ENCODE peak calls at places on chromosome 12, in eight cellular contexts. U is endothelial cell of umbilical vein, S is K562, Y is WTC11, E is HCT116, H is A549, J is HepG2, F is SK-N-SH. R is an unnamed sample.

GRCh38 chr12:125081427-125081826 is 16.2 kb downstream of the AACS start:
- DNase-seq in J (no peak), H (no peak), U (no peak), E (no peak), S (no peak), F (no peak), Y (no peak), R (no peak)

GRCh38 chr12:117343296-117343695 is 18.1 kb downstream of the NOS1 start:
- DNase-seq in F (no peak), Y (no peak), U (no peak), S (no peak), H (no peak), J (no peak), E (no peak), R (no peak)

GRCh38 chr12:8018666-8019581 is 13.6 kb upstream of the FOXJ2 start:
- DNase-seq in S (peak), J (peak), H (no peak), U (no peak), F (peak), E (peak), Y (peak), R (peak)

GRCh38 chr12:120625557-120626419 is 14.6 kb upstream of the CABP1 start:
- DNase-seq in E (peak), S (peak), Y (peak), U (no peak), J (no peak), F (peak), H (peak), R (peak)

GRCh38 chr12:71837356-71837755 is 2.2 kb upstream of the TBC1D15 start:
- DNase-seq in J (no peak), U (no peak), E (no peak), Y (no peak), S (no peak), H (no peak), F (no peak), R (no peak)

GRCh38 chr12:91225316-91225715 is 42.7 kb upstream of the DCN start:
- DNase-seq in S (no peak), U (no peak), Y (no peak), E (no peak), F (no peak), J (no peak), H (no peak), R (no peak)

GRCh38 chr12:4279120-4279690 is 5.6 kb downstream of the CCND2 start:
- DNase-seq in F (no peak), U (no peak), J (no peak), H (no peak), E (no peak), S (no peak), Y (no peak), R (no peak)

GRCh38 chr12:48815281-48816110 is 2.8 kb upstream of the CACNB3 start:
- DNase-seq in U (peak), S (peak), Y (peak), J (peak), H (peak), F (peak), E (peak), R (peak)

GRCh38 chr12:2484141-2484776 is 310.5 kb upstream of the FKBP4 start:
- DNase-seq in H (no peak), S (no peak), F (no peak), E (no peak), J (no peak), Y (no peak), U (no peak), R (no peak)

GRCh38 chr12:105911966-105912365 is 226.8 kb downstream of the NUAK1 start:
- DNase-seq in J (no peak), E (no peak), F (no peak), H (no peak), S (no peak), U (no peak), Y (no peak), R (no peak)

GRCh38 chr12:84497819-84498218 is 414.8 kb downstream of the SLC6A15 start:
- DNase-seq in H (no peak), U (peak), F (no peak), J (peak), E (peak), Y (no peak), S (no peak), R (peak)

GRCh38 chr12:124428792-124429281 is 133.9 kb downstream of the RFLNA start:
- DNase-seq in F (peak), H (no peak), U (no peak), E (no peak), J (no peak), S (no peak), Y (no peak), R (peak)

GRCh38 chr12:96981053-96981452 is 74.0 kb downstream of the NEDD1 start:
- DNase-seq in F (no peak), U (peak), J (no peak), E (no peak), Y (no peak), H (no peak), S (no peak), R (peak)

GRCh38 chr12:62250671-62251608 is 9.3 kb upstream of the USP15 start:
- DNase-seq in F (no peak), H (no peak), J (no peak), E (no peak), U (no peak), S (peak), Y (no peak), R (peak)

GRCh38 chr12:33794954-33795353 is 227.3 kb upstream of the ALG10 start:
- DNase-seq in J (no peak), F (no peak), H (no peak), U (no peak), Y (no peak), E (no peak), S (no peak), R (no peak)

GRCh38 chr12:75528692-75529091 is 17.3 kb upstream of the KRR1 start:
- DNase-seq in F (no peak), J (no peak), U (no peak), S (no peak), E (no peak), H (no peak), Y (no peak), R (no peak)

GRCh38 chr12:109553929-109554500 is 19.3 kb downstream of the MMAB start:
- DNase-seq in F (peak), H (no peak), Y (no peak), J (no peak), S (no peak), U (no peak), E (no peak), R (no peak)

GRCh38 chr12:15276088-15276698 is 46.1 kb upstream of the PTPRO start:
- DNase-seq in U (peak), E (peak), Y (no peak), J (peak), F (peak), H (peak), S (peak), R (peak)

GRCh38 chr12:71469235-71469873 is 29.8 kb downstream of the LGR5 start:
- DNase-seq in F (no peak), U (no peak), J (peak), E (peak), Y (peak), S (peak), H (no peak), R (no peak)

GRCh38 chr12:19382563-19382962 is 56.7 kb upstream of the AEBP2 start:
- DNase-seq in H (no peak), Y (no peak), F (no peak), J (no peak), U (no peak), E (no peak), S (no peak), R (no peak)

GRCh38 chr12:65640489-65640901 is 183.8 kb upstream of the HMGA2 start:
- DNase-seq in F (no peak), E (no peak), Y (no peak), U (no peak), J (no peak), H (no peak), S (no peak), R (peak)

GRCh38 chr12:47910486-47910885 is 5.7 kb upstream of the VDR start:
- DNase-seq in J (no peak), U (no peak), E (no peak), H (no peak), Y (no peak), S (no peak), F (no peak), R (no peak)

GRCh38 chr12:14954269-14954668 is 7.1 kb downstream of the ARHGDIB start:
- DNase-seq in F (no peak), Y (no peak), E (no peak), U (no peak), J (no peak), H (no peak), S (no peak), R (peak)

GRCh38 chr12:119444462-119445044 is 110.0 kb downstream of the CCDC60 start:
- DNase-seq in U (peak), E (peak), Y (peak), J (peak), F (peak), H (peak), S (peak), R (peak)

GRCh38 chr12:59595557-59596231 is at the start of gene SLC16A7:
- DNase-seq in U (peak), E (peak), J (peak), F (peak), Y (no peak), S (no peak), H (peak), R (peak)

GRCh38 chr12:46944771-46945170 is 119.0 kb upstream of the SLC38A4 start:
- DNase-seq in J (no peak), H (no peak), F (no peak), Y (no peak), E (no peak), S (no peak), U (no peak), R (no peak)

GRCh38 chr12:131908082-131908715 is 13.8 kb downstream of the ULK1 start:
- DNase-seq in J (no peak), Y (no peak), F (no peak), U (no peak), E (no peak), H (no peak), S (no peak), R (no peak)

GRCh38 chr12:96263449-96263902 is 69.3 kb downstream of the ELK3 start:
- DNase-seq in H (no peak), Y (no peak), E (no peak), J (peak), U (peak), F (no peak), S (no peak), R (no peak)

GRCh38 chr12:107581616-107582015 is 104.0 kb upstream of the PWP1 start:
- DNase-seq in E (no peak), U (no peak), H (no peak), S (no peak), J (no peak), Y (no peak), F (no peak), R (no peak)

GRCh38 chr12:20438307-20438779 is 70.0 kb downstream of the PDE3A start:
- DNase-seq in H (no peak), Y (no peak), J (no peak), F (no peak), E (no peak), S (no peak), U (peak), R (no peak)

GRCh38 chr12:9148926-9149325 is 33.2 kb upstream of the A2M start:
- DNase-seq in S (no peak), F (no peak), E (no peak), Y (no peak), H (no peak), U (peak), J (no peak), R (no peak)

GRCh38 chr12:8590842-8591545 is 21.7 kb downstream of the AICDA start:
- DNase-seq in U (no peak), H (no peak), J (peak), E (no peak), F (no peak), S (no peak), Y (no peak), R (peak)

GRCh38 chr12:77058740-77059139 is 6.6 kb downstream of the E2F7 start:
- DNase-seq in E (no peak), U (no peak), S (no peak), Y (no peak), J (no peak), F (no peak), H (no peak), R (no peak)

GRCh38 chr12:132103542-132104308 is 40.4 kb downstream of the DDX51 start:
- DNase-seq in E (no peak), J (no peak), Y (no peak), U (no peak), S (no peak), F (no peak), H (no peak), R (no peak)

GRCh38 chr12:78146365-78146772 is 315.7 kb downstream of the NAV3 start:
- DNase-seq in U (peak), J (peak), F (peak), S (peak), E (peak), H (no peak), Y (no peak), R (peak)

GRCh38 chr12:69935651-69936100 is 110.6 kb downstream of the MYRFL start:
- DNase-seq in E (no peak), Y (no peak), U (no peak), H (no peak), J (no peak), S (no peak), F (peak), R (no peak)

GRCh38 chr12:21940972-21941521 is at the start of gene ABCC9:
- DNase-seq in U (peak), S (no peak), Y (peak), J (no peak), E (no peak), F (peak), H (no peak), R (no peak)

GRCh38 chr12:79689041-79689476 is 1.7 kb downstream of the PAWR start:
- DNase-seq in Y (no peak), H (no peak), S (no peak), F (no peak), E (no peak), J (peak), U (no peak), R (no peak)

GRCh38 chr12:20317554-20317953 is 50.8 kb upstream of the PDE3A start:
- DNase-seq in H (no peak), S (no peak), U (no peak), F (no peak), E (no peak), J (no peak), Y (no peak), R (no peak)

GRCh38 chr12:80810874-80811273 is 94.2 kb downstream of the MYF5 start:
- DNase-seq in J (no peak), F (no peak), S (no peak), H (no peak), Y (no peak), E (no peak), U (no peak), R (no peak)

GRCh38 chr12:54019924-54020586 is 8.2 kb upstream of the HOXC6 start:
- DNase-seq in S (no peak), F (no peak), J (no peak), E (no peak), Y (no peak), U (no peak), H (no peak), R (no peak)

GRCh38 chr12:54017845-54018607 is 9.2 kb downstream of the HOXC8 start:
- DNase-seq in F (peak), E (peak), H (peak), J (no peak), S (peak), U (peak), Y (peak), R (peak)

GRCh38 chr12:54018608-54018984 is 9.6 kb upstream of the HOXC6 start:
- DNase-seq in E (no peak), F (peak), H (peak), J (no peak), U (no peak), Y (no peak), S (peak), R (no peak)

GRCh38 chr12:54020587-54020969 is 7.7 kb upstream of the HOXC6 start:
- DNase-seq in U (no peak), E (no peak), Y (no peak), F (no peak), J (no peak), H (no peak), S (no peak), R (no peak)

GRCh38 chr12:54019111-54019811 is 9.0 kb upstream of the HOXC6 start:
- DNase-seq in E (no peak), H (no peak), S (peak), Y (peak), J (no peak), U (no peak), F (no peak), R (no peak)
- TF ChIP-seq MAX in E (no peak), H (no peak), S (no peak), Y (no peak), J (no peak), U (no peak), F (no peak), R (no peak)

GRCh38 chr12:121812921-121813896 is 9.4 kb downstream of the SETD1B start:
- DNase-seq in H (no peak), E (no peak), U (no peak), Y (peak), S (peak), J (no peak), F (no peak), R (no peak)

GRCh38 chr12:121810833-121811433 is 7.1 kb downstream of the SETD1B start:
- DNase-seq in H (no peak), J (no peak), F (no peak), Y (no peak), E (no peak), U (no peak), S (no peak), R (peak)

GRCh38 chr12:121811434-121812319 is 7.9 kb downstream of the SETD1B start:
- DNase-seq in J (peak), Y (peak), S (peak), F (peak), U (peak), E (no peak), H (peak), R (peak)

GRCh38 chr12:121813951-121814350 is 10.1 kb downstream of the SETD1B start:
- DNase-seq in Y (no peak), E (no peak), H (no peak), S (no peak), F (no peak), J (no peak), U (no peak), R (no peak)

GRCh38 chr12:121812320-121812871 is 8.6 kb downstream of the SETD1B start:
- DNase-seq in J (no peak), S (peak), F (peak), Y (peak), H (peak), U (peak), E (no peak), R (no peak)
- TF ChIP-seq CTCF in J (no peak), S (peak), F (no peak), Y (peak), H (peak), U (no peak), E (no peak), R (no peak)

GRCh38 chr12:89453579-89453978 is 71.0 kb downstream of the GALNT4 start:
- DNase-seq in J (peak), E (no peak), U (peak), S (no peak), H (no peak), Y (no peak), F (no peak), R (no peak)
- TF ChIP-seq MAX in J (no peak), E (no peak), U (no peak), S (no peak), H (no peak), Y (no peak), F (no peak), R (no peak)

DNA sequence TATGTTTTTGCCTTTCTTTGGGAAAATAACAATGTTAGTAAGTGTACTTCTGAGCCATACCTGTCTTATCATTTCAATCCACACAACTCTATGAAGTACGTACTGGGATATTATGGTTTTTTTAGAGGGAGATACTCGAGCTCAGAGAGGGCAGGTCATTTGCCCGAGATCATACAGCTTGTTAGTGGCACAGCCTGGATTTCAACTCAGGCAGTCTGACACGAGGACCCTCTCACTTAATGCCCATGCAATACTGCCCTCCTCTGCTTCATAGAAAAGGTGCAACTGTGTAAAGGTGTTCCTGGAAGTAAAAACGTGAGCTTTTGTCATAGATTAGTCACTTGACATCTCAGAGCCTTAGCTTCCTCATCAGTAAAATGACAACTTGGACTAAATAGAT is 128.0 kb downstream of the NDUFA12 start:
- DNase-seq in H (peak), F (peak), Y (peak), S (no peak), E (peak), U (peak), J (peak), R (peak)
- TF ChIP-seq CTCF in H (peak), F (peak), Y (no peak), S (no peak), E (peak), U (no peak), J (peak), R (no peak)

GRCh38 chr12:129903092-129903945 is 506 bp downstream of the TMEM132D start:
- DNase-seq in J (no peak), Y (peak), F (peak), U (no peak), E (no peak), S (no peak), H (no peak), R (no peak)
- TF ChIP-seq MAX in J (no peak), Y (no peak), F (no peak), U (no peak), E (no peak), S (no peak), H (no peak), R (no peak)

DNA sequence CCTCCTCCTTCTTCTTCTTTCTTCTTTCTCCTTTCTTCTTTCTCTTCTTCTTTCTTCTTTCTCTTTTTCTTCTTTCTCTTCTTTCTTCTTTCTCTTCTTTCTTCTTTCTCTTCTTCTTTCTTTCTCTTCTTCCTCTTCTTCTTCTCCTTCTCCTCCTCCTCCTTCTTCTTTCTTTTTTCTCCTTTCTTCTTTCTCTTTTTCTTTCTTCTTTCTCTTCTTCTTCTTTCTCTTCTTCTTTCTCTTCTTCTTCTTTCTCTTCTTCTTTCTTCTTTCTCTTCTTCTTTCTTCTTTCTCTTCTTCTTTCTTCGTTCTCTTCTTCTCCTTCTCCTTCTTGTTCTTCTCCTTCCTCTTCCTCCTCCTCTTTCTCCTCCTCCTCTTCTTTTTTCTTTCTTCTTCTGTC is 1230.7 kb upstream of the USP15 start:
- DNase-seq in J (no peak), H (no peak), F (no peak), Y (no peak), U (no peak), S (no peak), E (no peak), R (no peak)
- TF ChIP-seq CTCF in J (no peak), H (no peak), F (no peak), Y (no peak), U (no peak), S (no peak), E (no peak), R (no peak)

GRCh38 chr12:103839103-103839502 is 1.9 kb downstream of the NT5DC3 start:
- DNase-seq in Y (no peak), J (peak), S (no peak), H (no peak), E (no peak), U (no peak), F (no peak), R (peak)

GRCh38 chr12:103840881-103841689 is at the start of gene NT5DC3:
- DNase-seq in S (peak), E (peak), Y (peak), H (peak), U (peak), F (peak), J (peak), R (peak)

GRCh38 chr12:103839893-103840292 is 1.1 kb downstream of the NT5DC3 start:
- DNase-seq in F (no peak), H (no peak), J (no peak), E (no peak), Y (no peak), U (no peak), S (no peak), R (no peak)

GRCh38 chr12:103841690-103842584 is 903 bp upstream of the NT5DC3 start:
- DNase-seq in U (peak), J (peak), S (peak), E (peak), F (no peak), H (peak), Y (peak), R (peak)

DNA sequence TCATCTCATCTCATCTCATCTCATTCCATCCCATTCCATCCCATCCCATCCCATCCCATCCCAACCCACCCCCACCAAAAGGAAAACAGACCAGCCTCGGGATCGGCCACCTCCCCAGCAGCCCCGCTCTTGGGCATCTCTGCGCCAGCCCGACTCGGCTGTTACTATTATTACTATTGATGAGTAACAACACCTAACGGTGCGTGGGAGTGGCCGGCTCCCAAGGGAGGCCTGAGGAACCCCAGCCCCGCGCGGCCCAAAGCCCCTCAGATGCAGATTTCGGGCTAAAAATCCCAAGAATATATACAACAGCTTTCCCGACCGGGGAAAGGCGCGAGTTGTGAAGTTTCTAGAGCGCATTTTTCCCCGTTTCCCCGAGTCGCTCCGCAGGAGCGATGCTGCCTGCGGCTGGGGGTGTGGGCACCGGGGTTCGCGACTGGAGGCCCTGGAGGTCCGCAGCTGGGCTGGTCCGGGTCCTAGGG is 594 bp downstream of the NT5DC3 start:
- DNase-seq in F (peak), Y (peak), J (no peak), H (peak), S (peak), U (peak), E (no peak), R (peak)
- TF ChIP-seq MAX in F (no peak), Y (no peak), J (no peak), H (no peak), S (no peak), U (no peak), E (no peak), R (no peak)

R was measured in NB4.